ENCODE peak calls at places on chromosome 19, in four cellular contexts. R, I, S and C are unnamed samples.
A peak's percentile ranks its signal among the peaks of the same experiment; 100 is the strongest.

GRCh38 chr19:49114630-49115363 is 627 bp downstream of the LIN7B start:
- DNase-seq in R (no peak), I (peak; percentile 66), S (peak; percentile 23), C (peak; percentile 42)

GRCh38 chr19:50554212-50554611 is 14.0 kb downstream of the LRRC4B start:
- DNase-seq in R (no peak), I (no peak), S (no peak), C (no peak)

GRCh38 chr19:46015080-46015960 is 7.5 kb downstream of the PGLYRP1 start:
- DNase-seq in R (no peak), I (peak; percentile 18), S (no peak), C (peak; percentile 8)

GRCh38 chr19:43563816-43564215 is 11.5 kb downstream of the XRCC1 start:
- DNase-seq in R (no peak), I (no peak), S (no peak), C (no peak)

GRCh38 chr19:44732235-44733014 is 16.1 kb upstream of the BCL3 start:
- DNase-seq in R (no peak), I (no peak), S (no peak), C (no peak)

GRCh38 chr19:40492274-40492673 is 25.5 kb downstream of the SPTBN4 start:
- DNase-seq in R (no peak), I (no peak), S (no peak), C (no peak)

GRCh38 chr19:7832781-7833180 is 2.8 kb downstream of the EVI5L start:
- DNase-seq in R (no peak), I (no peak), S (no peak), C (no peak)

GRCh38 chr19:46392252-46392801 is 21.0 kb downstream of the CCDC8 start:
- DNase-seq in R (no peak), I (peak; percentile 71), S (peak; percentile 25), C (peak; percentile 65)

GRCh38 chr19:2976609-2977000 is 759 bp upstream of the TLE6 start:
- DNase-seq in R (no peak), I (no peak), S (no peak), C (no peak)

GRCh38 chr19:34274284-34274826 is 20.0 kb downstream of the GARRE1 start:
- DNase-seq in R (no peak), I (no peak), S (no peak), C (peak; percentile 12)

GRCh38 chr19:45322744-45323281 is at the start of gene CKM:
- DNase-seq in R (peak; percentile 53), I (no peak), S (no peak), C (no peak)

GRCh38 chr19:2290441-2291184 is 8.6 kb upstream of the PEAK3 start:
- DNase-seq in R (no peak), I (no peak), S (no peak), C (no peak)

GRCh38 chr19:29260477-29261317 is 47.7 kb upstream of the UQCRFS1 start:
- DNase-seq in R (peak; percentile 22), I (peak; percentile 18), S (no peak), C (peak; percentile 36)

GRCh38 chr19:58585442-58586130 is 12.5 kb upstream of the MZF1 start:
- DNase-seq in R (no peak), I (no peak), S (no peak), C (no peak)

GRCh38 chr19:6187374-6187773 is 51.9 kb downstream of the ACSBG2 start:
- DNase-seq in R (no peak), I (no peak), S (no peak), C (no peak)

GRCh38 chr19:34253711-34254551 is 423 bp upstream of the GARRE1 start:
- DNase-seq in R (no peak), I (peak; percentile 64), S (no peak), C (peak; percentile 35)

GRCh38 chr19:10292206-10292788 is 2.5 kb downstream of the ICAM5 start:
- DNase-seq in R (peak; percentile 47), I (peak; percentile 88), S (no peak), C (peak; percentile 43)

GRCh38 chr19:21256722-21257121 is 72.5 kb downstream of the ZNF708 start:
- DNase-seq in R (no peak), I (peak; percentile 44), S (peak; percentile 4), C (peak; percentile 12)

GRCh38 chr19:48606463-48607358 is at the start of gene SPACA4:
- DNase-seq in R (no peak), I (no peak), S (no peak), C (no peak)

GRCh38 chr19:11142528-11143171 is 12.9 kb downstream of the SPC24 start:
- DNase-seq in R (peak; percentile 56), I (peak; percentile 97), S (peak; percentile 93), C (peak; percentile 94)

GRCh38 chr19:7953060-7953459 is 9.6 kb upstream of the TIMM44 start:
- DNase-seq in R (no peak), I (peak; percentile 31), S (no peak), C (peak; percentile 27)

GRCh38 chr19:6817179-6817578 is 44.7 kb downstream of the VAV1 start:
- DNase-seq in R (no peak), I (no peak), S (no peak), C (no peak)

GRCh38 chr19:45278087-45278486 is 27.0 kb downstream of the MARK4 start:
- DNase-seq in R (no peak), I (no peak), S (no peak), C (no peak)

GRCh38 chr19:17687141-17687856 is 855 bp downstream of the UNC13A start:
- DNase-seq in R (no peak), I (no peak), S (no peak), C (no peak)

GRCh38 chr19:17685451-17686026 is 2.6 kb downstream of the UNC13A start:
- DNase-seq in R (no peak), I (no peak), S (no peak), C (no peak)

GRCh38 chr19:17687857-17688784 is at the start of gene UNC13A:
- DNase-seq in R (no peak), I (peak; percentile 53), S (peak; percentile 33), C (peak; percentile 20)

GRCh38 chr19:17686027-17686511 is 2.1 kb downstream of the UNC13A start:
- DNase-seq in R (no peak), I (peak; percentile 10), S (peak; percentile 24), C (peak; percentile 31)

DNA sequence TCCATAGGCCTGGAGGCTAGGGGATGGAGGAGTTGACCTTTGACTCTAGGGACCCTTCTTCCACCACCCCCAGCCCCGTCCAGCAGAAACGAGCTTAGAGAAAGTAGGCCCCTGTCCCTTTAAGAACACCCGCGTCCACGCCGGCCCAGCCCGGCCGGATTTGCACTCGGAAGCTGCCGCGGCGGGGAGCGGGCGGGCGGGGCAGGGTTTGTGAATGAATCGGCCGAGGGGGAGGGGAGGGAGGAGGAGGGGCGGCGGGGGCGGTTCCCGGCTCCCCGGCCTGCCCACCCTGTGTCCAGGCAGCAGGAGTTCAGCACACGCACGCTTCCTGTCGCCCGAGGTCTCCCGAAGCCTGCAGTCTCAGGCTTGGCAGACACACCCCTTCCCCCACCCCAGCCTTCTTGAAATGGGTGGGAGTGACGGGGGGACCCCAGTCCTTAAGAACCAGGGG is 1.5 kb downstream of the UNC13A start:
- DNase-seq in R (no peak), I (peak; percentile 51), S (peak; percentile 42), C (no peak)
- H3K4me3 ChIP-seq in R (no peak overlapping the region), I (peak overlapping the region; percentile 45), S (peak overlapping the region; percentile 43), C (no peak overlapping the region)

DNA sequence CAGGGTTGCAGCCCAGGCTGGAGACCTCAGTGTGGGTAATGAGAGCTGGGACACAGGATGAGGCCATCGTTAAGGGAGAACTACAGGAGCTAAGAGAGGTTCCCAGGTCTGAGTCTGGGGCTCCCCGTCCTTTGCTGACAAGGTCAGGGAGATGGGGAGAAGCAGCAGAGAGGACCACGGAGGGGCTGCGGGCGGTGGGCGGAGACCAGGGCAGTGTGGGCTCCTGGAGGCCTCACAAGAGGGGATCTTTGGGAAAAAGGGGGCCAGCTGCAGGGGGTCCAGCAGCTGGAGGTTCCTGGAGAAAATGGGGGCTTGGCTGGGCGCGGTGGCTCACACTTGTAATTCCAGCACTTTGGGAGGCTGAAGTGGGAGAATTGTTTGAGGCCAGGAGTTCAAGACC is 16.0 kb downstream of the RFX1 start:
- DNase-seq in R (no peak), I (no peak), S (no peak), C (no peak)
- H3K4me3 ChIP-seq in R (no peak overlapping the region), I (no peak overlapping the region), S (no peak overlapping the region), C (no peak overlapping the region)

DNA sequence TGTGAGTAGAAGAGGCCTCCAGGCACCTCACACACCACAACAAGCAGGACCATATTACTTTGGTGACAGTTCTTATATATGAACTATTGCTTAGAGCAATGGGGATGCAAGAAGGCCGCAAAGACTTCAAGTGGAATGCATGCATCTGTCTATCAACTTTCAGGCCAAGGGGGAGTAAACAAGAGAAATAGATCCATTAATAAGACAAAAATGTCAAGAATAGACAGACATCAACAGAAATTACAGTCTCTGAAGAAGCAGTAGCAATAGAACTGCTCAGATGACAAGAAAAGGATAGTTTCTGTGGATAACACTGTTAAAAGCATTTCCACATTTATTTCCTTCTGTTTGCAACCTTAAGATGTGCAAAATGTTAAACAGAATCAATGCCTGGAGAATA is 1057.7 kb downstream of the UQCRFS1 start:
- DNase-seq in R (no peak), I (no peak), S (no peak), C (no peak)
- H3K4me3 ChIP-seq in R (no peak overlapping the region), I (no peak overlapping the region), S (no peak overlapping the region), C (no peak overlapping the region)

GRCh38 chr19:4115818-4116385 is 8.0 kb downstream of the MAP2K2 start:
- DNase-seq in R (no peak), I (no peak), S (no peak), C (no peak)

GRCh38 chr19:4113398-4114088 is 10.4 kb downstream of the MAP2K2 start:
- DNase-seq in R (no peak), I (no peak), S (no peak), C (no peak)

GRCh38 chr19:4114181-4114580 is 9.7 kb downstream of the MAP2K2 start:
- DNase-seq in R (no peak), I (no peak), S (no peak), C (no peak)

GRCh38 chr19:4112367-4112766 is 11.6 kb downstream of the MAP2K2 start:
- DNase-seq in R (no peak), I (no peak), S (no peak), C (no peak)

GRCh38 chr19:4115050-4115817 is 8.7 kb downstream of the MAP2K2 start:
- DNase-seq in R (no peak), I (no peak), S (no peak), C (no peak)
- H3K4me3 ChIP-seq in R (no peak overlapping the region), I (no peak overlapping the region), S (no peak overlapping the region), C (no peak overlapping the region)

GRCh38 chr19:39400997-39401548 is 5.6 kb upstream of the ZFP36 start:
- DNase-seq in R (no peak), I (no peak), S (no peak), C (no peak)
- H3K4me3 ChIP-seq in R (no peak overlapping the region), I (no peak overlapping the region), S (no peak overlapping the region), C (no peak overlapping the region)